ENCODE peak calls at places on chromosomes 6 and 20, in six cellular contexts. One of them, this sample, is unnamed.

GRCh38 chr6:148508401-148509151 is 165.9 kb downstream of the SASH1 start:
- DNase-seq in H7: peak
- DNase-seq in activated CD8-positive, alpha-beta memory T cell treated with anti-CD3 and anti-CD28 coated beads, Interleukin-2, amount 10 ng/mL, durations not matched to agents 7 days and 5 days: no peak
- DNase-seq in stimulated activated CD4-positive, alpha-beta T cell treated with anti-CD3 and anti-CD28 coated beads, TNF-alpha, amount 100 ng/mL, for 24 hours: no peak
- DNase-seq in NCI-H1092: no peak
- DNase-seq in AG04450: no peak
- DNase-seq in this sample: no peak

GRCh38 chr6:118523216-118523615 is 24.9 kb upstream of the PLN start:
- DNase-seq in NCI-H1092: no peak
- DNase-seq in activated CD8-positive, alpha-beta memory T cell treated with anti-CD3 and anti-CD28 coated beads, Interleukin-2, amount 10 ng/mL, durations not matched to agents 7 days and 5 days: no peak
- DNase-seq in AG04450: no peak
- DNase-seq in H7: no peak
- DNase-seq in stimulated activated CD4-positive, alpha-beta T cell treated with anti-CD3 and anti-CD28 coated beads, TNF-alpha, amount 100 ng/mL, for 24 hours: no peak
- DNase-seq in this sample: no peak

GRCh38 chr6:34104186-34104585 is 41.7 kb downstream of the GRM4 start:
- DNase-seq in H7: no peak
- DNase-seq in NCI-H1092: no peak
- DNase-seq in AG04450: no peak
- DNase-seq in activated CD8-positive, alpha-beta memory T cell treated with anti-CD3 and anti-CD28 coated beads, Interleukin-2, amount 10 ng/mL, durations not matched to agents 7 days and 5 days: no peak
- DNase-seq in stimulated activated CD4-positive, alpha-beta T cell treated with anti-CD3 and anti-CD28 coated beads, TNF-alpha, amount 100 ng/mL, for 24 hours: no peak
- DNase-seq in this sample: no peak

GRCh38 chr6:39102024-39102820 is 12.8 kb downstream of the SAYSD1 start:
- DNase-seq in AG04450: peak
- DNase-seq in activated CD8-positive, alpha-beta memory T cell treated with anti-CD3 and anti-CD28 coated beads, Interleukin-2, amount 10 ng/mL, durations not matched to agents 7 days and 5 days: no peak
- DNase-seq in H7: peak
- DNase-seq in NCI-H1092: no peak
- DNase-seq in stimulated activated CD4-positive, alpha-beta T cell treated with anti-CD3 and anti-CD28 coated beads, TNF-alpha, amount 100 ng/mL, for 24 hours: no peak
- DNase-seq in this sample: no peak

GRCh38 chr20:34940126-34940525 is 15.5 kb downstream of the GSS start:
- DNase-seq in NCI-H1092: no peak
- DNase-seq in stimulated activated CD4-positive, alpha-beta T cell treated with anti-CD3 and anti-CD28 coated beads, TNF-alpha, amount 100 ng/mL, for 24 hours: no peak
- DNase-seq in activated CD8-positive, alpha-beta memory T cell treated with anti-CD3 and anti-CD28 coated beads, Interleukin-2, amount 10 ng/mL, durations not matched to agents 7 days and 5 days: no peak
- DNase-seq in H7: no peak
- DNase-seq in AG04450: no peak
- DNase-seq in this sample: no peak

GRCh38 chr6:164247106-164247505 is 832.6 kb downstream of the QKI start:
- DNase-seq in NCI-H1092: no peak
- DNase-seq in H7: no peak
- DNase-seq in stimulated activated CD4-positive, alpha-beta T cell treated with anti-CD3 and anti-CD28 coated beads, TNF-alpha, amount 100 ng/mL, for 24 hours: no peak
- DNase-seq in AG04450: no peak
- DNase-seq in activated CD8-positive, alpha-beta memory T cell treated with anti-CD3 and anti-CD28 coated beads, Interleukin-2, amount 10 ng/mL, durations not matched to agents 7 days and 5 days: no peak
- DNase-seq in this sample: peak

GRCh38 chr6:56764081-56764566 is 121.4 kb upstream of the DST start:
- DNase-seq in stimulated activated CD4-positive, alpha-beta T cell treated with anti-CD3 and anti-CD28 coated beads, TNF-alpha, amount 100 ng/mL, for 24 hours: no peak
- DNase-seq in H7: no peak
- DNase-seq in NCI-H1092: no peak
- DNase-seq in AG04450: no peak
- DNase-seq in activated CD8-positive, alpha-beta memory T cell treated with anti-CD3 and anti-CD28 coated beads, Interleukin-2, amount 10 ng/mL, durations not matched to agents 7 days and 5 days: no peak
- DNase-seq in this sample: no peak

GRCh38 chr6:138540468-138540867 is 41.2 kb upstream of the NHSL1 start:
- DNase-seq in activated CD8-positive, alpha-beta memory T cell treated with anti-CD3 and anti-CD28 coated beads, Interleukin-2, amount 10 ng/mL, durations not matched to agents 7 days and 5 days: no peak
- DNase-seq in stimulated activated CD4-positive, alpha-beta T cell treated with anti-CD3 and anti-CD28 coated beads, TNF-alpha, amount 100 ng/mL, for 24 hours: no peak
- DNase-seq in NCI-H1092: no peak
- DNase-seq in H7: no peak
- DNase-seq in AG04450: peak
- DNase-seq in this sample: peak

GRCh38 chr6:160137130-160137988 is 15.7 kb downstream of the SLC22A1 start:
- DNase-seq in H7: no peak
- DNase-seq in NCI-H1092: no peak
- DNase-seq in stimulated activated CD4-positive, alpha-beta T cell treated with anti-CD3 and anti-CD28 coated beads, TNF-alpha, amount 100 ng/mL, for 24 hours: no peak
- DNase-seq in activated CD8-positive, alpha-beta memory T cell treated with anti-CD3 and anti-CD28 coated beads, Interleukin-2, amount 10 ng/mL, durations not matched to agents 7 days and 5 days: peak
- DNase-seq in AG04450: no peak
- DNase-seq in this sample: no peak

GRCh38 chr6:4612636-4613171 is 163.5 kb upstream of the CDYL start:
- DNase-seq in stimulated activated CD4-positive, alpha-beta T cell treated with anti-CD3 and anti-CD28 coated beads, TNF-alpha, amount 100 ng/mL, for 24 hours: no peak
- DNase-seq in NCI-H1092: no peak
- DNase-seq in activated CD8-positive, alpha-beta memory T cell treated with anti-CD3 and anti-CD28 coated beads, Interleukin-2, amount 10 ng/mL, durations not matched to agents 7 days and 5 days: no peak
- DNase-seq in H7: no peak
- DNase-seq in AG04450: no peak
- DNase-seq in this sample: no peak

GRCh38 chr6:122722746-122723145 is 56.8 kb upstream of the FABP7 start:
- DNase-seq in stimulated activated CD4-positive, alpha-beta T cell treated with anti-CD3 and anti-CD28 coated beads, TNF-alpha, amount 100 ng/mL, for 24 hours: no peak
- DNase-seq in NCI-H1092: no peak
- DNase-seq in AG04450: no peak
- DNase-seq in activated CD8-positive, alpha-beta memory T cell treated with anti-CD3 and anti-CD28 coated beads, Interleukin-2, amount 10 ng/mL, durations not matched to agents 7 days and 5 days: no peak
- DNase-seq in H7: no peak
- DNase-seq in this sample: no peak

GRCh38 chr6:165653196-165653595 is 9.8 kb downstream of the PDE10A start:
- DNase-seq in activated CD8-positive, alpha-beta memory T cell treated with anti-CD3 and anti-CD28 coated beads, Interleukin-2, amount 10 ng/mL, durations not matched to agents 7 days and 5 days: no peak
- DNase-seq in AG04450: no peak
- DNase-seq in stimulated activated CD4-positive, alpha-beta T cell treated with anti-CD3 and anti-CD28 coated beads, TNF-alpha, amount 100 ng/mL, for 24 hours: no peak
- DNase-seq in NCI-H1092: no peak
- DNase-seq in H7: no peak
- DNase-seq in this sample: no peak

GRCh38 chr6:14871196-14871595 is 374.7 kb upstream of the JARID2 start:
- DNase-seq in NCI-H1092: no peak
- DNase-seq in H7: no peak
- DNase-seq in activated CD8-positive, alpha-beta memory T cell treated with anti-CD3 and anti-CD28 coated beads, Interleukin-2, amount 10 ng/mL, durations not matched to agents 7 days and 5 days: no peak
- DNase-seq in AG04450: no peak
- DNase-seq in stimulated activated CD4-positive, alpha-beta T cell treated with anti-CD3 and anti-CD28 coated beads, TNF-alpha, amount 100 ng/mL, for 24 hours: no peak
- DNase-seq in this sample: no peak

GRCh38 chr6:33719326-33719987 is 8.0 kb upstream of the UQCC2 start:
- DNase-seq in activated CD8-positive, alpha-beta memory T cell treated with anti-CD3 and anti-CD28 coated beads, Interleukin-2, amount 10 ng/mL, durations not matched to agents 7 days and 5 days: no peak
- DNase-seq in stimulated activated CD4-positive, alpha-beta T cell treated with anti-CD3 and anti-CD28 coated beads, TNF-alpha, amount 100 ng/mL, for 24 hours: no peak
- DNase-seq in NCI-H1092: no peak
- DNase-seq in H7: no peak
- DNase-seq in AG04450: no peak
- DNase-seq in this sample: no peak

GRCh38 chr6:11193434-11193833 is 39.0 kb downstream of the NEDD9 start:
- DNase-seq in AG04450: no peak
- DNase-seq in NCI-H1092: no peak
- DNase-seq in H7: no peak
- DNase-seq in activated CD8-positive, alpha-beta memory T cell treated with anti-CD3 and anti-CD28 coated beads, Interleukin-2, amount 10 ng/mL, durations not matched to agents 7 days and 5 days: no peak
- DNase-seq in stimulated activated CD4-positive, alpha-beta T cell treated with anti-CD3 and anti-CD28 coated beads, TNF-alpha, amount 100 ng/mL, for 24 hours: no peak
- DNase-seq in this sample: no peak

GRCh38 chr20:5535211-5535756 is 214.9 kb upstream of the SHLD1 start:
- DNase-seq in stimulated activated CD4-positive, alpha-beta T cell treated with anti-CD3 and anti-CD28 coated beads, TNF-alpha, amount 100 ng/mL, for 24 hours: no peak
- DNase-seq in activated CD8-positive, alpha-beta memory T cell treated with anti-CD3 and anti-CD28 coated beads, Interleukin-2, amount 10 ng/mL, durations not matched to agents 7 days and 5 days: no peak
- DNase-seq in H7: no peak
- DNase-seq in AG04450: peak
- DNase-seq in NCI-H1092: no peak
- DNase-seq in this sample: peak

GRCh38 chr6:100865525-100865924 is 15.6 kb downstream of the ASCC3 start:
- DNase-seq in NCI-H1092: no peak
- DNase-seq in AG04450: no peak
- DNase-seq in H7: no peak
- DNase-seq in stimulated activated CD4-positive, alpha-beta T cell treated with anti-CD3 and anti-CD28 coated beads, TNF-alpha, amount 100 ng/mL, for 24 hours: no peak
- DNase-seq in activated CD8-positive, alpha-beta memory T cell treated with anti-CD3 and anti-CD28 coated beads, Interleukin-2, amount 10 ng/mL, durations not matched to agents 7 days and 5 days: no peak
- DNase-seq in this sample: no peak

GRCh38 chr6:11500008-11500407 is 37.5 kb upstream of the TMEM170B start:
- DNase-seq in AG04450: no peak
- DNase-seq in NCI-H1092: no peak
- DNase-seq in activated CD8-positive, alpha-beta memory T cell treated with anti-CD3 and anti-CD28 coated beads, Interleukin-2, amount 10 ng/mL, durations not matched to agents 7 days and 5 days: no peak
- DNase-seq in H7: no peak
- DNase-seq in stimulated activated CD4-positive, alpha-beta T cell treated with anti-CD3 and anti-CD28 coated beads, TNF-alpha, amount 100 ng/mL, for 24 hours: no peak
- DNase-seq in this sample: peak

GRCh38 chr20:25285091-25285647 is 37.3 kb downstream of the PYGB start:
- DNase-seq in NCI-H1092: no peak
- DNase-seq in H7: peak
- DNase-seq in stimulated activated CD4-positive, alpha-beta T cell treated with anti-CD3 and anti-CD28 coated beads, TNF-alpha, amount 100 ng/mL, for 24 hours: no peak
- DNase-seq in AG04450: no peak
- DNase-seq in activated CD8-positive, alpha-beta memory T cell treated with anti-CD3 and anti-CD28 coated beads, Interleukin-2, amount 10 ng/mL, durations not matched to agents 7 days and 5 days: no peak
- DNase-seq in this sample: no peak

GRCh38 chr6:115064680-115065079 is 721.9 kb upstream of the HS3ST5 start:
- DNase-seq in NCI-H1092: no peak
- DNase-seq in activated CD8-positive, alpha-beta memory T cell treated with anti-CD3 and anti-CD28 coated beads, Interleukin-2, amount 10 ng/mL, durations not matched to agents 7 days and 5 days: no peak
- DNase-seq in AG04450: no peak
- DNase-seq in H7: no peak
- DNase-seq in stimulated activated CD4-positive, alpha-beta T cell treated with anti-CD3 and anti-CD28 coated beads, TNF-alpha, amount 100 ng/mL, for 24 hours: no peak
- DNase-seq in this sample: peak

GRCh38 chr20:31718952-31719643 is 3.6 kb downstream of the BCL2L1 start:
- DNase-seq in H7: no peak
- DNase-seq in stimulated activated CD4-positive, alpha-beta T cell treated with anti-CD3 and anti-CD28 coated beads, TNF-alpha, amount 100 ng/mL, for 24 hours: no peak
- DNase-seq in AG04450: no peak
- DNase-seq in NCI-H1092: no peak
- DNase-seq in activated CD8-positive, alpha-beta memory T cell treated with anti-CD3 and anti-CD28 coated beads, Interleukin-2, amount 10 ng/mL, durations not matched to agents 7 days and 5 days: peak
- DNase-seq in this sample: no peak

This sample was measured in retinal pigment epithelial cell.